ENCODE peak calls at places on chromosomes 13 and 19, in seven cellular contexts. One of them, this sample, is unnamed.

GRCh38 chr19:6362024-6362344 is 653 bp downstream of the CLPP start:
- DNase-seq in fibroblast of the aortic adventitia: no peak
- DNase-seq in mucosa of descending colon: no peak
- DNase-seq in coronary artery: no peak
- DNase-seq in tibial artery: no peak
- DNase-seq in colonic mucosa: peak
- DNase-seq in neural progenitor cell: no peak
- DNase-seq in this sample: no peak

GRCh38 chr13:43305416-43305815 is 282.0 kb downstream of the DNAJC15 start:
- DNase-seq in mucosa of descending colon: no peak
- DNase-seq in fibroblast of the aortic adventitia: peak
- DNase-seq in coronary artery: no peak
- DNase-seq in colonic mucosa: no peak
- DNase-seq in tibial artery: no peak
- DNase-seq in neural progenitor cell: no peak
- DNase-seq in this sample: no peak

GRCh38 chr19:56594783-56595547 is at the start of gene ZNF71:
- DNase-seq in neural progenitor cell: peak
- DNase-seq in mucosa of descending colon: peak
- DNase-seq in colonic mucosa: peak
- DNase-seq in tibial artery: peak
- DNase-seq in fibroblast of the aortic adventitia: peak
- DNase-seq in coronary artery: peak
- DNase-seq in this sample: peak

GRCh38 chr19:50912727-50913716 is 1.8 kb upstream of the KLK4 start:
- DNase-seq in mucosa of descending colon: no peak
- DNase-seq in tibial artery: no peak
- DNase-seq in fibroblast of the aortic adventitia: no peak
- DNase-seq in coronary artery: no peak
- DNase-seq in colonic mucosa: no peak
- DNase-seq in neural progenitor cell: no peak
- DNase-seq in this sample: no peak

GRCh38 chr13:45086484-45086883 is 33.8 kb upstream of the GTF2F2 start:
- DNase-seq in tibial artery: no peak
- DNase-seq in neural progenitor cell: no peak
- DNase-seq in fibroblast of the aortic adventitia: no peak
- DNase-seq in coronary artery: no peak
- DNase-seq in mucosa of descending colon: no peak
- DNase-seq in colonic mucosa: no peak
- DNase-seq in this sample: no peak

GRCh38 chr19:11142528-11143171 is 12.9 kb downstream of the SPC24 start:
- DNase-seq in tibial artery: peak
- DNase-seq in mucosa of descending colon: peak
- DNase-seq in colonic mucosa: peak
- DNase-seq in neural progenitor cell: peak
- DNase-seq in coronary artery: peak
- DNase-seq in fibroblast of the aortic adventitia: peak
- DNase-seq in this sample: peak

GRCh38 chr19:7288977-7289376 is 5.2 kb downstream of the INSR start:
- DNase-seq in fibroblast of the aortic adventitia: no peak
- DNase-seq in neural progenitor cell: no peak
- DNase-seq in mucosa of descending colon: no peak
- DNase-seq in tibial artery: no peak
- DNase-seq in colonic mucosa: no peak
- DNase-seq in coronary artery: no peak
- DNase-seq in this sample: no peak

GRCh38 chr19:41616785-41617621 is 9.9 kb downstream of the CEACAM4 start:
- DNase-seq in tibial artery: no peak
- DNase-seq in coronary artery: no peak
- DNase-seq in fibroblast of the aortic adventitia: peak
- DNase-seq in colonic mucosa: no peak
- DNase-seq in neural progenitor cell: peak
- DNase-seq in mucosa of descending colon: no peak
- DNase-seq in this sample: no peak

GRCh38 chr13:45833663-45834062 is 17.9 kb downstream of the SIAH3 start:
- DNase-seq in tibial artery: no peak
- DNase-seq in neural progenitor cell: no peak
- DNase-seq in mucosa of descending colon: no peak
- DNase-seq in fibroblast of the aortic adventitia: peak
- DNase-seq in coronary artery: peak
- DNase-seq in colonic mucosa: no peak
- DNase-seq in this sample: no peak

GRCh38 chr13:30355405-30355741 is 48.0 kb upstream of the KATNAL1 start:
- DNase-seq in coronary artery: no peak
- DNase-seq in colonic mucosa: no peak
- DNase-seq in neural progenitor cell: peak
- DNase-seq in mucosa of descending colon: no peak
- DNase-seq in tibial artery: no peak
- DNase-seq in fibroblast of the aortic adventitia: no peak
- DNase-seq in this sample: no peak

GRCh38 chr19:32881766-32882165 is 12.2 kb upstream of the SLC7A9 start:
- DNase-seq in mucosa of descending colon: peak
- DNase-seq in tibial artery: no peak
- DNase-seq in colonic mucosa: no peak
- DNase-seq in neural progenitor cell: no peak
- DNase-seq in coronary artery: no peak
- DNase-seq in fibroblast of the aortic adventitia: no peak
- DNase-seq in this sample: no peak

GRCh38 chr13:83150616-83151307 is 731.5 kb downstream of the SLITRK1 start:
- DNase-seq in fibroblast of the aortic adventitia: peak
- DNase-seq in mucosa of descending colon: no peak
- DNase-seq in neural progenitor cell: no peak
- DNase-seq in tibial artery: no peak
- DNase-seq in coronary artery: no peak
- DNase-seq in colonic mucosa: no peak
- DNase-seq in this sample: no peak
- TF ChIP-seq CTCF in fibroblast of the aortic adventitia: no peak
- TF ChIP-seq CTCF in mucosa of descending colon: no peak
- TF ChIP-seq CTCF in neural progenitor cell: peak
- TF ChIP-seq CTCF in tibial artery: no peak
- TF ChIP-seq CTCF in coronary artery: no peak
- TF ChIP-seq CTCF in colonic mucosa: no peak
- TF ChIP-seq CTCF in this sample: no peak

DNA sequence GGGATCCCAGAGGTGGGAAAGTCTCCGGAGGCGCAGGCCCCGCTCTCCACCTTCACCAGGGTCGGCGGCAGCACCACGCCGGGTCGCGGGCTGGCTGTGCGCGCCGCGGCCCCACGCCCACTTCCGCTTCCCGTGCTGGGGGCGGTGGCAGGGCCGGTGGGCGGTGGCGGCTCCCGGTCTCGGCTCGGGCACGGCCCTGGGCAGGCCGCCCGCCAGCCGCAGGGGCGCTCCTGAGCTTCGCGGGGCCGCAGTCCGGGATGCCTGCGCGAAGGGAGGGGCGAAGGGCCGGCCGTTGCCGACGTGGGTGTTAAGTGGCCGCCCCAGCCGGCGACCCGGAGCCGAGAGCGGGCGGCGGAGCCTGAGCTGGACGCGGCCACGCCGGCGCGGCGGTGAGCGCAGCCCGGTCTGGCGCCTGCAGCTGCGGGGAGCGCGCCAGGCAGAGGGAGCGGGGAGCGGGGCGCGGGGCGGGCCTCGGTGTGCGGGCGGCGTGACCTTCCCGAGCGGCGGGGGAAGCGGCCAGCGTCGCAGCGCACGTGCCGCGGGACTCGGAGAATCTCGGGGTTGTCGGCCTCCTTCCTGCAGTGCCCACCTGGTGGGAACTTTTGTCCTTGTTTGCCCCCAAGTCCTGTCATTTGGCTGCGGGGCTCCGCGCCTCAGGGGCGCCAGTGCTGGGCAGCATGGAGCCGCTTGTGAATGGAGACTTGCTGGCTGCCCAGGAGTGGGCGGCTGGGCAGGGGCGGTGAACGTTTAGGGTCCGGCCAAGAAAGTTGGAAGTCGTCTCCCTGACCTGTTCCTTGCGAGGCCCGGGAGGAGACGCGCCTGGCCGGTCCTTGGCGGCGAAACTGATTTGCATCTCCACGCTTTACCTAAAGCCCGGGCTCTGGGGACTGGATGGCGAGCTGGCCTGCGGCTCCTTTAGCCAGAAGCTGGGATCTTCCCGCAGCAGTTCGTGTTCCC is at the start of gene SLC25A15:
- DNase-seq in fibroblast of the aortic adventitia: peak
- DNase-seq in tibial artery: peak
- DNase-seq in mucosa of descending colon: peak
- DNase-seq in coronary artery: peak
- DNase-seq in colonic mucosa: peak
- DNase-seq in neural progenitor cell: peak
- DNase-seq in this sample: no peak
- TF ChIP-seq CTCF in fibroblast of the aortic adventitia: peak
- TF ChIP-seq CTCF in tibial artery: no peak
- TF ChIP-seq CTCF in mucosa of descending colon: peak
- TF ChIP-seq CTCF in coronary artery: no peak
- TF ChIP-seq CTCF in colonic mucosa: no peak
- TF ChIP-seq CTCF in neural progenitor cell: peak
- TF ChIP-seq CTCF in this sample: no peak

DNA sequence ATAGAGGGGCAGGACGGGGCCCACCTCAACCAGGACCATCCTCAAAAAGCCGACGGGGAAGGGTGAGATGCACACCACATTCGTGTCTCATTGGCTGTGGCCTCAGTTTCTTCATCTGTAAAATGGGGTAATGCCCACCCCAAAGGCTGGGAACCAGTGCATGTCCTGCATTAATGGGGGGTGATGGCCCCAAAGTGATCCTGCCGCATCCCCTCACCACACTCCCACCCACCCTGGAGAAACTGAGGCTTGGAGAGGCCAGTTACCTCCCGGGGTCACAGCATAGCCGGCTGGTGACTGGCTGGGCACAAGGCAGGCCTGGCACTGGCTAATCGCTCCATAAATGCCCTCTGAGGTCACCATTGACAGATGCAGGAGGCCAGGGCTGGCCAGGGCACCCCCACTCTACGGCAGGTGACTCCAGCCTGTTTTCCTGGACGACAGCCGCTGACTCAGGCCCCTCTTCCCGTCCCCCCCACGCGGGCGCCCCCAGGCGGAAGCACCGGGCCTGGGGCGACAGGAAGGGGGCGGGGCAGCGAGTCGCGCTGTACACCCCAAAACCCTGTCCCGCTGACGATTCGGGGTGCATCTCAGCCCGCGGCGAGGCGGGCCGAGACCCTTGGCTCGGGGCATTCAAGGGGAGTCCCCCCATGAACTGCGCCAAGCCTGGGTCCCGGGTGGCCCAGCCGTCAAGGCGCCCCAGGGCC is 483 bp upstream of the MIDN start:
- DNase-seq in mucosa of descending colon: peak
- DNase-seq in coronary artery: no peak
- DNase-seq in colonic mucosa: peak
- DNase-seq in fibroblast of the aortic adventitia: peak
- DNase-seq in neural progenitor cell: peak
- DNase-seq in tibial artery: peak
- DNase-seq in this sample: no peak
- TF ChIP-seq CTCF in mucosa of descending colon: no peak
- TF ChIP-seq CTCF in coronary artery: no peak
- TF ChIP-seq CTCF in colonic mucosa: peak
- TF ChIP-seq CTCF in fibroblast of the aortic adventitia: peak
- TF ChIP-seq CTCF in neural progenitor cell: peak
- TF ChIP-seq CTCF in tibial artery: no peak
- TF ChIP-seq CTCF in this sample: no peak

GRCh38 chr13:39012608-39013007 is 22.0 kb upstream of the STOML3 start:
- DNase-seq in coronary artery: no peak
- DNase-seq in neural progenitor cell: peak
- DNase-seq in colonic mucosa: no peak
- DNase-seq in mucosa of descending colon: no peak
- DNase-seq in fibroblast of the aortic adventitia: no peak
- DNase-seq in tibial artery: no peak
- DNase-seq in this sample: no peak
- TF ChIP-seq CTCF in coronary artery: no peak
- TF ChIP-seq CTCF in neural progenitor cell: peak
- TF ChIP-seq CTCF in colonic mucosa: no peak
- TF ChIP-seq CTCF in mucosa of descending colon: no peak
- TF ChIP-seq CTCF in fibroblast of the aortic adventitia: no peak
- TF ChIP-seq CTCF in tibial artery: no peak
- TF ChIP-seq CTCF in this sample: no peak

DNA sequence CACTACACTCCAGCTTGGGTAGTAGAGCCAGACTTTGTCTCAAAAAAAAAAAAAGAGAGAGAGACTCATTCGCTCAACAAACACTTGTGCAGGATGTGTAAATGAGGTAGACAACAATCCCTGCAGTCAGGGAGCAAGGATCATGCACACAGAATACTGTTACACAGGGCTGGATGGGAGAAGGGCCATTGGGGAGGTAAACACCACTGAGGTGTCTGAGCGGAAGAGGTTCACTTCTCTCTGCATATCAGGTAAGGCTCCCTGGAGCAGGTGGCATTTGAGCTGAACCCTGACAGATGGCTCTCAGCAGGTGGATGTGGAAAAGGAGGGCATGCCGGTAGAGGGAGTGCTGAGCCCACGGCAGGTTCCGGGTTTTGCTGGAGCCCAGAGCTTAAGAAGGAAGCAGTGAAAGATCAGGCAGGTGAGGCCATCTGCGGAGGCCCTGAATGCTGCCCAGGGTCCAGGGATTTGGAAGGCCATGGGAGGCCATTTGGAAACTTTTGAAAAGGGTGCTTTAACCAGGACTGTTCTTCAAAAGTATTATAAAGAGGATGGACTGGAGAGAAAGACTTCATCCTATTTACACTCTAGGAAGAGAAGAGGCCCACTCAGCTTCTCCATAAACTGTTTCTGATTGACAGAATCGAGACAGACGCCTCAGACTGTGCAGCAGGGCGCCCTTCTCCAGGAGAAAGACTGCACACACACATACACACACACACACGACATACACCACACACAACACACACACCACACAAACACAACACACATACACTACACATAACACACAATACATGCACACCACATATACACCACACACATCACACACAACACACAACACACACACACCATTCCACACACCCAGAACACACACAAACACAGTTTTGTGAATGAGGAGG is 199.4 kb downstream of the USP12 start:
- DNase-seq in mucosa of descending colon: peak
- DNase-seq in tibial artery: no peak
- DNase-seq in neural progenitor cell: peak
- DNase-seq in coronary artery: no peak
- DNase-seq in fibroblast of the aortic adventitia: peak
- DNase-seq in colonic mucosa: peak
- DNase-seq in this sample: no peak
- TF ChIP-seq CTCF in mucosa of descending colon: peak
- TF ChIP-seq CTCF in tibial artery: no peak
- TF ChIP-seq CTCF in neural progenitor cell: peak
- TF ChIP-seq CTCF in coronary artery: no peak
- TF ChIP-seq CTCF in fibroblast of the aortic adventitia: peak
- TF ChIP-seq CTCF in colonic mucosa: peak
- TF ChIP-seq CTCF in this sample: no peak

DNA sequence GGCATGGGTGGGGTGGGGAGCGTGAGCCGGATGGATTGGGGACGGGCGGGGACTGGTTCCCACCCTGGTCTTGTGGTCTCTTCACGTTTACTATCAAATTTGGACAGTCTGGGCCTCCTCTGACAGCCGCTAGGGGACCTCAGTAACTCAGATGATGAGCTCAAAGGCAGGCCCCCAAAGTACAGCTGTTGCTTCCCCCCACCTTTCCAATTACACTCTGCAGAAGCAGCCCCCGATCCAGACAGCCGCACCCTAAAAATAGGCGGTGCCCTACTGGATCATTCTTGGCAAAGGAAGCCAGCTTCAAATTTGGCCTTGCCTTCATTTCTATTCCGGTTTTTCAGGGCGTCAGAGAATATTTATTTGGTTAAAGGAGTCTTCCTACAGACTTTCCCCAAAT is 1.9 kb upstream of the FOXO1 start:
- DNase-seq in colonic mucosa: peak
- DNase-seq in neural progenitor cell: peak
- DNase-seq in tibial artery: peak
- DNase-seq in fibroblast of the aortic adventitia: peak
- DNase-seq in coronary artery: no peak
- DNase-seq in mucosa of descending colon: peak
- DNase-seq in this sample: no peak
- TF ChIP-seq CTCF in colonic mucosa: peak
- TF ChIP-seq CTCF in neural progenitor cell: peak
- TF ChIP-seq CTCF in tibial artery: peak
- TF ChIP-seq CTCF in fibroblast of the aortic adventitia: peak
- TF ChIP-seq CTCF in coronary artery: no peak
- TF ChIP-seq CTCF in mucosa of descending colon: peak
- TF ChIP-seq CTCF in this sample: no peak

This sample was measured in thoracic aorta.